ENCODE peak calls at places on chromosomes 3 and 15, in eight cellular contexts. One of them, this sample, is unnamed.

GRCh38 chr3:172562881-172563835 is 39.9 kb upstream of the TNFSF10 start:
- DNase-seq in activated B cell treated with CpG ODN at 0.5 μM for 24 hours: no peak
- DNase-seq in NCI-H2107: no peak
- DNase-seq in AG09319: peak; percentile 76
- DNase-seq in stimulated activated CD8-positive, alpha-beta memory T cell treated with anti-CD3 and anti-CD28 coated beads, Interleukin-7, amount 100 ng/mL, for 48 hours: peak; percentile 25
- DNase-seq in esophagus squamous epithelium: no peak
- DNase-seq in T-helper 17 cell: no peak
- DNase-seq in foreskin fibroblast: peak; percentile 33
- DNase-seq in this sample: peak; percentile 36

GRCh38 chr3:156728267-156728985 is 54.0 kb downstream of the TIPARP start:
- DNase-seq in activated B cell treated with CpG ODN at 0.5 μM for 24 hours: no peak
- DNase-seq in NCI-H2107: peak; percentile 31
- DNase-seq in AG09319: no peak
- DNase-seq in stimulated activated CD8-positive, alpha-beta memory T cell treated with anti-CD3 and anti-CD28 coated beads, Interleukin-7, amount 100 ng/mL, for 48 hours: no peak
- DNase-seq in esophagus squamous epithelium: no peak
- DNase-seq in T-helper 17 cell: no peak
- DNase-seq in foreskin fibroblast: peak; percentile 55
- DNase-seq in this sample: no peak

GRCh38 chr15:48896775-48897143 is 18.8 kb downstream of the EID1 start:
- DNase-seq in activated B cell treated with CpG ODN at 0.5 μM for 24 hours: no peak
- DNase-seq in NCI-H2107: no peak
- DNase-seq in AG09319: no peak
- DNase-seq in stimulated activated CD8-positive, alpha-beta memory T cell treated with anti-CD3 and anti-CD28 coated beads, Interleukin-7, amount 100 ng/mL, for 48 hours: no peak
- DNase-seq in esophagus squamous epithelium: no peak
- DNase-seq in T-helper 17 cell: no peak
- DNase-seq in foreskin fibroblast: no peak
- DNase-seq in this sample: no peak

GRCh38 chr3:27643355-27643754 is 78.8 kb downstream of the EOMES start:
- DNase-seq in activated B cell treated with CpG ODN at 0.5 μM for 24 hours: no peak
- DNase-seq in NCI-H2107: no peak
- DNase-seq in AG09319: peak; percentile 7
- DNase-seq in stimulated activated CD8-positive, alpha-beta memory T cell treated with anti-CD3 and anti-CD28 coated beads, Interleukin-7, amount 100 ng/mL, for 48 hours: no peak
- DNase-seq in esophagus squamous epithelium: no peak
- DNase-seq in T-helper 17 cell: no peak
- DNase-seq in foreskin fibroblast: no peak
- DNase-seq in this sample: no peak

GRCh38 chr3:167761302-167761701 is 25.8 kb downstream of the SERPINI1 start:
- DNase-seq in activated B cell treated with CpG ODN at 0.5 μM for 24 hours: no peak
- DNase-seq in NCI-H2107: no peak
- DNase-seq in AG09319: no peak
- DNase-seq in stimulated activated CD8-positive, alpha-beta memory T cell treated with anti-CD3 and anti-CD28 coated beads, Interleukin-7, amount 100 ng/mL, for 48 hours: no peak
- DNase-seq in esophagus squamous epithelium: no peak
- DNase-seq in T-helper 17 cell: no peak
- DNase-seq in foreskin fibroblast: no peak
- DNase-seq in this sample: no peak

GRCh38 chr3:58563386-58564035 is 13.7 kb downstream of the FAM107A start:
- DNase-seq in activated B cell treated with CpG ODN at 0.5 μM for 24 hours: no peak
- DNase-seq in NCI-H2107: no peak
- DNase-seq in AG09319: no peak
- DNase-seq in stimulated activated CD8-positive, alpha-beta memory T cell treated with anti-CD3 and anti-CD28 coated beads, Interleukin-7, amount 100 ng/mL, for 48 hours: no peak
- DNase-seq in esophagus squamous epithelium: no peak
- DNase-seq in T-helper 17 cell: no peak
- DNase-seq in foreskin fibroblast: no peak
- DNase-seq in this sample: no peak

GRCh38 chr15:89195836-89196235 is 25.5 kb downstream of the RLBP1 start:
- DNase-seq in activated B cell treated with CpG ODN at 0.5 μM for 24 hours: no peak
- DNase-seq in NCI-H2107: no peak
- DNase-seq in AG09319: peak; percentile 38
- DNase-seq in stimulated activated CD8-positive, alpha-beta memory T cell treated with anti-CD3 and anti-CD28 coated beads, Interleukin-7, amount 100 ng/mL, for 48 hours: no peak
- DNase-seq in esophagus squamous epithelium: no peak
- DNase-seq in T-helper 17 cell: no peak
- DNase-seq in foreskin fibroblast: no peak
- DNase-seq in this sample: no peak

GRCh38 chr3:161559177-161559998 is 62.8 kb downstream of the OTOL1 start:
- DNase-seq in activated B cell treated with CpG ODN at 0.5 μM for 24 hours: no peak
- DNase-seq in NCI-H2107: peak; percentile 36
- DNase-seq in AG09319: no peak
- DNase-seq in stimulated activated CD8-positive, alpha-beta memory T cell treated with anti-CD3 and anti-CD28 coated beads, Interleukin-7, amount 100 ng/mL, for 48 hours: no peak
- DNase-seq in esophagus squamous epithelium: no peak
- DNase-seq in T-helper 17 cell: no peak
- DNase-seq in foreskin fibroblast: peak; percentile 20
- DNase-seq in this sample: no peak

GRCh38 chr15:71088155-71088554 is 27.1 kb upstream of the THSD4 start:
- DNase-seq in activated B cell treated with CpG ODN at 0.5 μM for 24 hours: no peak
- DNase-seq in NCI-H2107: no peak
- DNase-seq in AG09319: no peak
- DNase-seq in stimulated activated CD8-positive, alpha-beta memory T cell treated with anti-CD3 and anti-CD28 coated beads, Interleukin-7, amount 100 ng/mL, for 48 hours: no peak
- DNase-seq in esophagus squamous epithelium: no peak
- DNase-seq in T-helper 17 cell: no peak
- DNase-seq in foreskin fibroblast: no peak
- DNase-seq in this sample: no peak

GRCh38 chr3:133424937-133425869 is 25.3 kb downstream of the BFSP2 start:
- DNase-seq in activated B cell treated with CpG ODN at 0.5 μM for 24 hours: no peak
- DNase-seq in NCI-H2107: no peak
- DNase-seq in AG09319: no peak
- DNase-seq in stimulated activated CD8-positive, alpha-beta memory T cell treated with anti-CD3 and anti-CD28 coated beads, Interleukin-7, amount 100 ng/mL, for 48 hours: no peak
- DNase-seq in esophagus squamous epithelium: no peak
- DNase-seq in T-helper 17 cell: no peak
- DNase-seq in foreskin fibroblast: no peak
- DNase-seq in this sample: no peak

GRCh38 chr3:187211532-187212274 is 14.4 kb downstream of the RTP1 start:
- DNase-seq in activated B cell treated with CpG ODN at 0.5 μM for 24 hours: no peak
- DNase-seq in NCI-H2107: no peak
- DNase-seq in AG09319: no peak
- DNase-seq in stimulated activated CD8-positive, alpha-beta memory T cell treated with anti-CD3 and anti-CD28 coated beads, Interleukin-7, amount 100 ng/mL, for 48 hours: no peak
- DNase-seq in esophagus squamous epithelium: no peak
- DNase-seq in T-helper 17 cell: no peak
- DNase-seq in foreskin fibroblast: no peak
- DNase-seq in this sample: no peak

GRCh38 chr3:23992051-23992628 is 47.1 kb downstream of the NR1D2 start:
- DNase-seq in activated B cell treated with CpG ODN at 0.5 μM for 24 hours: no peak
- DNase-seq in NCI-H2107: peak; percentile 70
- DNase-seq in AG09319: no peak
- DNase-seq in stimulated activated CD8-positive, alpha-beta memory T cell treated with anti-CD3 and anti-CD28 coated beads, Interleukin-7, amount 100 ng/mL, for 48 hours: no peak
- DNase-seq in esophagus squamous epithelium: no peak
- DNase-seq in T-helper 17 cell: no peak
- DNase-seq in foreskin fibroblast: peak; percentile 43
- DNase-seq in this sample: no peak

GRCh38 chr3:149512073-149512782 is 37.7 kb downstream of the TM4SF4 start:
- DNase-seq in activated B cell treated with CpG ODN at 0.5 μM for 24 hours: no peak
- DNase-seq in NCI-H2107: peak; percentile 32
- DNase-seq in AG09319: peak; percentile 35
- DNase-seq in stimulated activated CD8-positive, alpha-beta memory T cell treated with anti-CD3 and anti-CD28 coated beads, Interleukin-7, amount 100 ng/mL, for 48 hours: no peak
- DNase-seq in esophagus squamous epithelium: no peak
- DNase-seq in T-helper 17 cell: no peak
- DNase-seq in foreskin fibroblast: peak; percentile 57
- DNase-seq in this sample: no peak